ENCODE peak calls at places on chromosomes 13 and 19, in eight cellular contexts. A is uterus, E is activated B cell treated with CpG ODN at 0.5 μM for 24 hours, X is neural crest cell, S is Calu3, R is heart right ventricle, F is omental fat pad, Q is choroid plexus epithelial cell. C is an unnamed sample.

GRCh38 chr19:41995959-41996797 is 2.1 kb upstream of the ATP1A3 start:
- DNase-seq in A (no peak), E (no peak), X (peak), S (no peak), R (no peak), F (no peak), Q (no peak), C (no peak)

GRCh38 chr13:24709186-24709913 is 29.1 kb downstream of the ATP12A start:
- DNase-seq in A (no peak), E (no peak), X (no peak), S (no peak), R (no peak), F (no peak), Q (no peak), C (no peak)

GRCh38 chr13:112978561-112979405 is 9.8 kb downstream of the MCF2L start:
- DNase-seq in A (peak), E (no peak), X (no peak), S (no peak), R (peak), F (no peak), Q (no peak), C (no peak)

GRCh38 chr13:41613471-41613870 is 156.1 kb downstream of the RGCC start:
- DNase-seq in A (no peak), E (no peak), X (no peak), S (no peak), R (no peak), F (no peak), Q (no peak), C (no peak)

GRCh38 chr13:48457578-48458242 is 44.8 kb upstream of the LPAR6 start:
- DNase-seq in A (no peak), E (no peak), X (no peak), S (no peak), R (peak), F (no peak), Q (no peak), C (no peak)

GRCh38 chr13:54492995-54493394 is 1464.4 kb downstream of the OLFM4 start:
- DNase-seq in A (no peak), E (no peak), X (no peak), S (no peak), R (no peak), F (no peak), Q (no peak), C (no peak)

GRCh38 chr13:75180805-75181455 is 301.0 kb downstream of the TBC1D4 start:
- DNase-seq in A (no peak), E (no peak), X (no peak), S (no peak), R (no peak), F (no peak), Q (peak), C (no peak)

GRCh38 chr19:34336781-34337271 is 28.2 kb upstream of the GPI start:
- DNase-seq in A (no peak), E (no peak), X (peak), S (peak), R (no peak), F (no peak), Q (peak), C (no peak)

GRCh38 chr13:42354246-42355117 is 82.5 kb downstream of the AKAP11 start:
- DNase-seq in A (no peak), E (no peak), X (no peak), S (no peak), R (no peak), F (no peak), Q (peak), C (no peak)

GRCh38 chr13:35784286-35784951 is 307.9 kb upstream of the MAB21L1 start:
- DNase-seq in A (no peak), E (no peak), X (no peak), S (no peak), R (no peak), F (no peak), Q (no peak), C (no peak)

GRCh38 chr19:2543463-2544442 is 67.8 kb downstream of the GADD45B start:
- DNase-seq in A (peak), E (peak), X (peak), S (peak), R (peak), F (peak), Q (peak), C (peak)

GRCh38 chr19:2540251-2540645 is 64.3 kb downstream of the GADD45B start:
- DNase-seq in A (no peak), E (no peak), X (no peak), S (no peak), R (no peak), F (no peak), Q (no peak), C (no peak)

GRCh38 chr19:2538096-2538757 is 62.3 kb downstream of the GADD45B start:
- DNase-seq in A (no peak), E (no peak), X (no peak), S (no peak), R (no peak), F (no peak), Q (no peak), C (no peak)

GRCh38 chr19:2542341-2543069 is 66.6 kb downstream of the GADD45B start:
- DNase-seq in A (no peak), E (no peak), X (no peak), S (no peak), R (no peak), F (no peak), Q (peak), C (no peak)

DNA sequence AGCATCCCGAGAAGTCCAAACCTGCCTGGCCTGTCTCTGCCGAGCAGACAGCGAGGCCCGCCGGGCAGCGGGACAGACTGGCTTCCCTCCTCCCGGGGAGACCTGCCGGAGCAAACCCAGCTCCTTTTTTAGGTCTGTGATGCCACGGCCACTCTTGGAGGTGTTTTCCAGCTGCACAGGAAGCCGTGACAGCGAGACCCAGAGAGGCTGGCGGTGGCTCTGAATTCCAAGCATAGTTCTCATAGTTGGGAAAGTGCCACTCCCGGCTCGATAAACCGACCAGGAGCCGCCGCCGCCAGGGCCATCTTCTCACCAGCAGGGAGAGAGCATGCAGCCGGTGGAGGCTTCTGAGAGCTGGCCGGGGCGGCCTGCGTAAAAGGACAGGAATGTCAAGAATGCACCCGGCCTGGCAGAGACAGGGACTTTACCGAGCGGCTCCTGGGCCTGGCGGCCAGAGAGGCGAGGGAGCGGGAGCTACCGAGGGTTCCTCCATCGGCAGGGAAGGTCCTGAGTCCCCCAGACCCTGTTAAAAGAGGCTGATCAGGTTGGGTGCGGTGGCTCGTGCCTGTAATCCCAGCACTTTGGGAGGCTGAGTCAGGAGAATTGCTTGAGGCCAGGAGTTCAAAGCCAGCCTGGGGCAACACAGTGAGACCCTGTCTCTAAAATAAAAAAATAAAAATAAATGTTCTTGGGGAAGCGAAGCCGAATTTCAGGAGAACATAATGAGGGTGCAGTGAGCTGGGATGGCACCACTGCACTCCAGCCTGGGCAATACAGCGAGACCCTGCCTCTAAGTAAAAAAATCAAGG is 64.9 kb downstream of the GADD45B start:
- DNase-seq in A (peak), E (no peak), X (peak), S (peak), R (peak), F (no peak), Q (peak), C (peak)
- TF ChIP-seq CTCF in A (peak), E (no peak), X (peak), S (no peak), R (peak), F (no peak), Q (peak), C (no peak)

GRCh38 chr13:57491318-57491717 is 140.2 kb upstream of the PCDH17 start:
- DNase-seq in A (no peak), E (no peak), X (no peak), S (no peak), R (no peak), F (no peak), Q (no peak), C (no peak)
- TF ChIP-seq CTCF in A (no peak), E (no peak), X (no peak), S (no peak), R (no peak), F (no peak), Q (no peak), C (no peak)

GRCh38 chr13:34028496-34029442 is 210.8 kb downstream of the RFC3 start:
- DNase-seq in A (no peak), E (no peak), X (no peak), S (no peak), R (no peak), F (no peak), Q (no peak), C (no peak)

GRCh38 chr13:34034411-34034810 is 216.5 kb downstream of the RFC3 start:
- DNase-seq in A (no peak), E (no peak), X (no peak), S (no peak), R (no peak), F (no peak), Q (no peak), C (no peak)

GRCh38 chr13:34035178-34035577 is 217.2 kb downstream of the RFC3 start:
- DNase-seq in A (no peak), E (no peak), X (no peak), S (no peak), R (no peak), F (no peak), Q (no peak), C (no peak)

GRCh38 chr13:34031629-34032028 is 213.7 kb downstream of the RFC3 start:
- DNase-seq in A (no peak), E (no peak), X (no peak), S (no peak), R (no peak), F (no peak), Q (no peak), C (no peak)

GRCh38 chr13:34030782-34031181 is 212.8 kb downstream of the RFC3 start:
- DNase-seq in A (no peak), E (no peak), X (no peak), S (no peak), R (no peak), F (no peak), Q (no peak), C (no peak)
- TF ChIP-seq CTCF in A (no peak), E (no peak), X (no peak), S (no peak), R (no peak), F (no peak), Q (no peak), C (no peak)

DNA sequence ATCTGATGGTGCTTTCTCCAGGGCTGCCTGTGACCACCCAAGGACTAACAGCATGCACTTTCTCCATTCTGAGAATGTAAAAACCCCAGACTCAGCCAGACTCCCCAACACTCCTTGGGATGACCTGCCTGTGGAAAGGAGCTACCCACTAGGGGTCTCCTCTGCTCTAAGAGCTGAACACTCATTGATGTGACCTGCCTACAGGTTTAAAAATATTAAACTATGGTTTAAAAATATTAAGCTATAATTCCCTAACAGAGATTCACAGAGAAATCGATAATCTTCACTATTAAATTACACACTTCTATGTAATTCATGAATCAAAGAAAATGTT is 696.2 kb upstream of the SLITRK5 start:
- DNase-seq in A (no peak), E (no peak), X (no peak), S (no peak), R (no peak), F (no peak), Q (peak), C (no peak)
- TF ChIP-seq CTCF in A (no peak), E (no peak), X (no peak), S (no peak), R (no peak), F (no peak), Q (peak), C (no peak)

GRCh38 chr19:2479556-2480194 is 3.7 kb downstream of the GADD45B start:
- DNase-seq in A (no peak), E (no peak), X (no peak), S (no peak), R (no peak), F (no peak), Q (no peak), C (no peak)
- TF ChIP-seq CTCF in A (no peak), E (no peak), X (peak), S (no peak), R (no peak), F (no peak), Q (peak), C (no peak)

DNA sequence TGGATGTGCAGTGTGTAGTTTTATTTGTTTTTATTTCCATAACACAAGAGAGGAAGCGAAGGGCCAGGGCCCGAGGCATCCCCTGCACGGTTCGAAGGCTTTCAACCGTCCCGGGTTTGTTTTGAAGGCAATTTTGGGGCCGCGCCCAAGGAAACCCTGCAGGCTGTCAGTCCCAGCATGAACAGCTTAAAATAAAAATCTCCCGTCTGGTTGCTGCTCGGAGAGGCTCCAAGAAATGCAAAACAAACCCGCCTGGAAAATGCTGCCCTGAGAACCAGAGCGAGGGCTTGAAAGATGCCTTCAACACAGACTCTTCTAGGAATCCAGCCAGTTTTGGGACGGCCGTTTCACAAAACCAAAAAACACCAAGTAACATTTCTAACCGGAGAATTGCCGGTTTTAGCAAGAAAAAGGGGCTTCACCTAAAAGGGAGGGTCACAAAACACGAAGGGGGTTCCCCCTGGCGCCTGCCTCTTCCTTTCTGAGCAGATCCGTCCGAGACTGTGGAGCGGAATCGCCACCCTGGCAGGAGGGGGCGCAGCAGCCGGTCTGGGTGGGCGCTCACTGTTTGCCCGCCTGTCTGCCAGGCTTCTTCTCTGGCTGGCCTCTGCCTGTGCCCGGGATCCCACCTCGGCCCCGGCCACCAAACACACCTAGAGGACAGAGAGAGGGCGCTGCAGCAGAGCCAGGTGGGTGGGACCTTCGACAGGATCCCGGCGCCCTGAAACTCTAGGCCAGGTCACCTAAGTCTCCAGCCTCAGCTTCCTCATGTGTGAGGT is 15.8 kb downstream of the LSM4 start:
- DNase-seq in A (peak), E (no peak), X (no peak), S (no peak), R (no peak), F (no peak), Q (peak), C (no peak)
- TF ChIP-seq CTCF in A (peak), E (no peak), X (no peak), S (no peak), R (no peak), F (no peak), Q (no peak), C (no peak)

GRCh38 chr19:1592755-1593628 is at the start of gene MBD3:
- DNase-seq in A (peak), E (peak), X (peak), S (peak), R (peak), F (peak), Q (peak), C (peak)
- TF ChIP-seq CTCF in A (peak), E (no peak), X (no peak), S (no peak), R (no peak), F (no peak), Q (no peak), C (no peak)

GRCh38 chr13:100674848-100675659 is 459 bp upstream of the TMTC4 start:
- DNase-seq in A (peak), E (peak), X (peak), S (peak), R (peak), F (peak), Q (peak), C (peak)
- TF ChIP-seq CTCF in A (peak), E (no peak), X (no peak), S (no peak), R (no peak), F (no peak), Q (peak), C (no peak)

C was measured in mesothelial cell of epicardium.